ENCODE peak calls at places on chromosomes 3 and 15, in five cellular contexts. One of them, this sample, is unnamed. For H3K4me1, the result is how much of the 10 kb centered on the place peaks cover.

GRCh38 chr15:101078669-101079323 is 159.6 kb downstream of the LRRK1 start:
- DNase-seq in keratinocyte: no peak
- DNase-seq in GM23248: no peak
- DNase-seq in right cardiac atrium: peak
- DNase-seq in right lobe of liver: no peak
- DNase-seq in this sample: peak

GRCh38 chr3:63993653-63994079 is 29.6 kb downstream of the PSMD6 start:
- DNase-seq in right cardiac atrium: peak
- DNase-seq in keratinocyte: peak
- DNase-seq in GM23248: peak
- DNase-seq in right lobe of liver: peak
- DNase-seq in this sample: no peak

GRCh38 chr3:48130321-48130881 is 57.8 kb downstream of the CDC25A start:
- DNase-seq in right lobe of liver: peak
- DNase-seq in right cardiac atrium: peak
- DNase-seq in keratinocyte: no peak
- DNase-seq in GM23248: peak
- DNase-seq in this sample: no peak

GRCh38 chr3:8490079-8490552 is 11.5 kb upstream of the LMCD1 start:
- DNase-seq in right lobe of liver: no peak
- DNase-seq in GM23248: peak
- DNase-seq in keratinocyte: no peak
- DNase-seq in right cardiac atrium: no peak
- DNase-seq in this sample: no peak

GRCh38 chr3:158808697-158809096 is 6.8 kb downstream of the MFSD1 start:
- DNase-seq in right lobe of liver: no peak
- DNase-seq in keratinocyte: peak
- DNase-seq in GM23248: peak
- DNase-seq in right cardiac atrium: no peak
- DNase-seq in this sample: no peak

GRCh38 chr15:58543664-58544335 is 112.0 kb downstream of the LIPC start:
- DNase-seq in keratinocyte: no peak
- DNase-seq in right lobe of liver: peak
- DNase-seq in GM23248: no peak
- DNase-seq in right cardiac atrium: no peak
- DNase-seq in this sample: no peak

GRCh38 chr3:354433-354832 is 157.9 kb downstream of the CHL1 start:
- DNase-seq in right lobe of liver: no peak
- DNase-seq in keratinocyte: no peak
- DNase-seq in right cardiac atrium: no peak
- DNase-seq in GM23248: peak
- DNase-seq in this sample: no peak

GRCh38 chr15:52291204-52291603 is 4.4 kb downstream of the MYO5C start:
- DNase-seq in GM23248: no peak
- DNase-seq in keratinocyte: no peak
- DNase-seq in right cardiac atrium: no peak
- DNase-seq in right lobe of liver: no peak
- DNase-seq in this sample: no peak

GRCh38 chr3:88038561-88038960 is 20.2 kb downstream of the CGGBP1 start:
- DNase-seq in right cardiac atrium: no peak
- DNase-seq in GM23248: peak
- DNase-seq in keratinocyte: peak
- DNase-seq in right lobe of liver: no peak
- DNase-seq in this sample: no peak

GRCh38 chr3:150081084-150081483 is 110.4 kb upstream of the PFN2 start:
- DNase-seq in keratinocyte: peak
- DNase-seq in GM23248: peak
- DNase-seq in right cardiac atrium: no peak
- DNase-seq in right lobe of liver: no peak
- DNase-seq in this sample: no peak

GRCh38 chr15:58608129-58608590 is 141.3 kb downstream of the ADAM10 start:
- DNase-seq in right lobe of liver: no peak
- DNase-seq in keratinocyte: no peak
- DNase-seq in right cardiac atrium: no peak
- DNase-seq in GM23248: peak
- DNase-seq in this sample: no peak

GRCh38 chr3:18443670-18444596 is 18.8 kb upstream of the SATB1 start:
- DNase-seq in GM23248: peak
- DNase-seq in right lobe of liver: peak
- DNase-seq in right cardiac atrium: peak
- DNase-seq in keratinocyte: no peak
- DNase-seq in this sample: peak

GRCh38 chr3:62604746-62605351 is 231.5 kb upstream of the FEZF2 start:
- DNase-seq in right cardiac atrium: no peak
- DNase-seq in keratinocyte: no peak
- DNase-seq in right lobe of liver: no peak
- DNase-seq in GM23248: peak
- DNase-seq in this sample: no peak

GRCh38 chr3:53230789-53231188 is 25.0 kb downstream of the TKT start:
- DNase-seq in right lobe of liver: no peak
- DNase-seq in keratinocyte: no peak
- DNase-seq in GM23248: no peak
- DNase-seq in right cardiac atrium: no peak
- DNase-seq in this sample: no peak

GRCh38 chr3:143037867-143038266 is 36.5 kb downstream of the U2SURP start:
- DNase-seq in GM23248: peak
- DNase-seq in right lobe of liver: no peak
- DNase-seq in keratinocyte: no peak
- DNase-seq in right cardiac atrium: no peak
- DNase-seq in this sample: no peak

GRCh38 chr3:179026636-179027035 is 45.0 kb downstream of the ZMAT3 start:
- DNase-seq in keratinocyte: no peak
- DNase-seq in right cardiac atrium: no peak
- DNase-seq in right lobe of liver: no peak
- DNase-seq in GM23248: peak
- DNase-seq in this sample: no peak

GRCh38 chr3:157700405-157700804 is 197.2 kb upstream of the VEPH1 start:
- DNase-seq in right cardiac atrium: no peak
- DNase-seq in keratinocyte: no peak
- DNase-seq in right lobe of liver: no peak
- DNase-seq in GM23248: no peak
- DNase-seq in this sample: no peak

GRCh38 chr3:73073091-73073707 is 11.7 kb downstream of the EBLN2 start:
- DNase-seq in right cardiac atrium: no peak
- DNase-seq in keratinocyte: no peak
- DNase-seq in right lobe of liver: no peak
- DNase-seq in GM23248: no peak
- DNase-seq in this sample: no peak

GRCh38 chr15:64697911-64698369 is 77.4 kb downstream of the RBPMS2 start:
- DNase-seq in keratinocyte: peak
- DNase-seq in GM23248: peak
- DNase-seq in right cardiac atrium: no peak
- DNase-seq in right lobe of liver: no peak
- DNase-seq in this sample: no peak

GRCh38 chr3:23264413-23264812 is 61.3 kb downstream of the UBE2E2 start:
- DNase-seq in keratinocyte: peak
- DNase-seq in GM23248: peak
- DNase-seq in right cardiac atrium: no peak
- DNase-seq in right lobe of liver: no peak
- DNase-seq in this sample: no peak

GRCh38 chr15:68080783-68081182 is 26.7 kb downstream of the PIAS1 start:
- DNase-seq in right lobe of liver: no peak
- DNase-seq in GM23248: no peak
- DNase-seq in right cardiac atrium: no peak
- DNase-seq in keratinocyte: no peak
- DNase-seq in this sample: no peak
- H3K4me1 ChIP-seq in right lobe of liver: half or more
- H3K4me1 ChIP-seq in GM23248: under half
- H3K4me1 ChIP-seq in right cardiac atrium: under half
- H3K4me1 ChIP-seq in keratinocyte: under half
- H3K4me1 ChIP-seq in this sample: under half

GRCh38 chr3:69866988-69867720 is 127.9 kb downstream of the MITF start:
- DNase-seq in keratinocyte: peak
- DNase-seq in GM23248: peak
- DNase-seq in right cardiac atrium: no peak
- DNase-seq in right lobe of liver: no peak
- DNase-seq in this sample: no peak

GRCh38 chr3:69867941-69868505 is 128.8 kb downstream of the MITF start:
- DNase-seq in GM23248: peak
- DNase-seq in keratinocyte: no peak
- DNase-seq in right lobe of liver: no peak
- DNase-seq in right cardiac atrium: no peak
- DNase-seq in this sample: no peak

GRCh38 chr3:69864141-69864540 is 124.9 kb downstream of the MITF start:
- DNase-seq in keratinocyte: no peak
- DNase-seq in GM23248: no peak
- DNase-seq in right cardiac atrium: no peak
- DNase-seq in right lobe of liver: no peak
- DNase-seq in this sample: no peak

GRCh38 chr3:69864751-69865150 is 125.5 kb downstream of the MITF start:
- DNase-seq in right lobe of liver: no peak
- DNase-seq in right cardiac atrium: no peak
- DNase-seq in GM23248: no peak
- DNase-seq in keratinocyte: no peak
- DNase-seq in this sample: no peak

DNA sequence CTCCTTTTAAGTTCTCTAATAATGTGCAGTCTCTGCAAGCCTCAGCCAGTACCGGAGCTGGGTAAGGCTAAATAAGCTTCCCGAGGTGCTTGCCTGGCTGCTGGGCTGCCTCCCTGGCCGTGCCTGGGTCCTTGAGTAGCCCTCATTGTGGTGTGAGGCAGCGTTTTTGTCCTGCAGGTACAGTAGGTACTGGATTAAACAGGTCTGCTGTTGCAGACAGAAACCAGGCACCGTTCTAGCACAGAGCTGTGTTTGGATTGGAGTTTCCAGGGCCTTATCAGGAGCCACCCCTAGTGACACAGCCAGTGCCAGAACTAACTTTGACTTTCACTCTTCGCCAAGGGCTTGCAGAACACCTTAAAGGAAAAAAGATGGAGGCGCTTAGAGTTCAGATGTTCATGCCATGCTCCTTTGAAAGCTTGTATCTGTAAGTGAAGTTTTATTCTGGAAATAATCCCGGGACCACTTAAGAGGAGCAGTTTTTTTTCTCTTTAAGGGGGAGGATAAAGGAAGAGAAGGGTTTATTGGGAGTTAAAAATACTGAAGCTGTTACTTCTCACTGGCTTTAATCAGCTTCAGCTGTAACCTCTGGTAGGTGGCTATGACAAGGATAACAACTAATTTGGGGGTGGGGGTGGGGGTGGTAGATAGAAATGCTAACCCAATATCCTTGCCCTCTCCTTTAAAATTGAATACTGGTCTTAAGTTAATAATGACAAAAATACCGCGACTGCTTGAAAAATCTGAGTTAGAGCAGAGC is 126.8 kb downstream of the MITF start:
- DNase-seq in right lobe of liver: peak
- DNase-seq in GM23248: no peak
- DNase-seq in right cardiac atrium: peak
- DNase-seq in keratinocyte: no peak
- DNase-seq in this sample: no peak
- H3K4me1 ChIP-seq in right lobe of liver: under half
- H3K4me1 ChIP-seq in GM23248: under half
- H3K4me1 ChIP-seq in right cardiac atrium: under half
- H3K4me1 ChIP-seq in keratinocyte: under half
- H3K4me1 ChIP-seq in this sample: under half

DNA sequence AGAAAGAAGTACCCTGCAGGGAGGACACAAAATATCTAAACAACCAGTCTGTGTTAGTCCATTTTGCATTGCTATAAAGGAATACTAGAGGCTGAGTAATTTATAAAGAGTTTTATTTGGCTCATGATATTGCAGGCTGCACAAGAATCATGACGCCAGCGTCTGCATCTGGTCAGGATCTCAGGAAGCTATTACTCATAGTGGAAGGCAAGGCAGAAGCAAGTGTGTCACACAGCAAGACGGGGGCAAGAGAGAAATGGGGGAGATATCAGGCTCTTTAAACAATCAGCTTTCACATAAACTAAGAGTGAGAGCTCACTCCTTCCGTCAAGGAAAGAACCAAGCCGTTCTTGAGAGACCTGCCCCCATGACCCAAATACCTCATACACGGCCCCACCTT is 614.8 kb downstream of the ZIC1 start:
- DNase-seq in right lobe of liver: no peak
- DNase-seq in right cardiac atrium: no peak
- DNase-seq in keratinocyte: no peak
- DNase-seq in GM23248: peak
- DNase-seq in this sample: no peak
- H3K4me1 ChIP-seq in right lobe of liver: under half
- H3K4me1 ChIP-seq in right cardiac atrium: under half
- H3K4me1 ChIP-seq in keratinocyte: under half
- H3K4me1 ChIP-seq in GM23248: under half
- H3K4me1 ChIP-seq in this sample: under half

GRCh38 chr15:74174966-74175270 is 1.4 kb downstream of the ISLR start:
- DNase-seq in right lobe of liver: no peak
- DNase-seq in GM23248: no peak
- DNase-seq in keratinocyte: no peak
- DNase-seq in right cardiac atrium: peak
- DNase-seq in this sample: peak
- H3K4me1 ChIP-seq in right lobe of liver: under half
- H3K4me1 ChIP-seq in GM23248: half or more
- H3K4me1 ChIP-seq in keratinocyte: under half
- H3K4me1 ChIP-seq in right cardiac atrium: under half
- H3K4me1 ChIP-seq in this sample: under half

GRCh38 chr3:99866167-99866810 is 48.6 kb downstream of the CMSS1 start:
- DNase-seq in right lobe of liver: no peak
- DNase-seq in GM23248: peak
- DNase-seq in right cardiac atrium: no peak
- DNase-seq in keratinocyte: no peak
- DNase-seq in this sample: no peak
- H3K4me1 ChIP-seq in right lobe of liver: under half
- H3K4me1 ChIP-seq in GM23248: half or more
- H3K4me1 ChIP-seq in right cardiac atrium: under half
- H3K4me1 ChIP-seq in keratinocyte: under half
- H3K4me1 ChIP-seq in this sample: under half

GRCh38 chr3:188389711-188390346 is 235.9 kb downstream of the LPP start:
- DNase-seq in right lobe of liver: no peak
- DNase-seq in right cardiac atrium: peak
- DNase-seq in keratinocyte: no peak
- DNase-seq in GM23248: peak
- DNase-seq in this sample: no peak
- H3K4me1 ChIP-seq in right lobe of liver: under half
- H3K4me1 ChIP-seq in right cardiac atrium: under half
- H3K4me1 ChIP-seq in keratinocyte: under half
- H3K4me1 ChIP-seq in GM23248: under half
- H3K4me1 ChIP-seq in this sample: under half

DNA sequence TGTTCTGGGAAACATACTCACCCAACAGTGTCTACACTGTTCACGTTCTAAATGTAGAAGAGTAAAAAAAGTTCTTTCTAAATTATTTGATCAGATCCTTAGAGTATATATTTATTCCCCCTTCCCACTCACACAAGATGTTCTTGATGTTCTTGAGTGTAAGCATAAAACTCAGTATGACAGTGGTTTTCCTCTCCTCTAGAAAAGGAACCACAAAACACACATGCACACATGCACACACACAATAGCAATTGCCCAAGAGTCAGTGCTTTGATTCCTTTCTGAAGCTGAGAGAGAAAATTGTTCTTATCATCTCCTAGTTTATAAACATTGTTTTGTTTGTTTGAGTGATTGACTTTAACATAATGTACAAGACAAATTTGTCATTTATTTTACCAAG is 123.2 kb upstream of the PHLDB2 start:
- DNase-seq in right lobe of liver: no peak
- DNase-seq in GM23248: no peak
- DNase-seq in right cardiac atrium: no peak
- DNase-seq in keratinocyte: no peak
- DNase-seq in this sample: no peak
- H3K4me1 ChIP-seq in right lobe of liver: half or more
- H3K4me1 ChIP-seq in GM23248: half or more
- H3K4me1 ChIP-seq in right cardiac atrium: under half
- H3K4me1 ChIP-seq in keratinocyte: half or more
- H3K4me1 ChIP-seq in this sample: half or more